ENCODE peak calls at places on chromosome 22, in ten cellular contexts. C, N, O, G, K, Z, M, X, I and U are unnamed samples. For H3K9me3, the result is how much of the 10 kb centered on the place peaks cover.

GRCh38 chr22:45548991-45549736 is 46.5 kb downstream of the FBLN1 start:
- DNase-seq in C (no peak), N (peak), O (peak), G (no peak), K (peak), Z (peak), M (no peak), X (peak), I (no peak), U (peak)

GRCh38 chr22:36395061-36395849 is 7.5 kb upstream of the MYH9 start:
- DNase-seq in C (no peak), N (peak), O (no peak), G (no peak), K (no peak), Z (no peak), M (no peak), X (no peak), I (no peak), U (no peak)

GRCh38 chr22:22201185-22201924 is 43.2 kb upstream of the VPREB1 start:
- DNase-seq in C (no peak), N (no peak), O (peak), G (no peak), K (no peak), Z (no peak), M (peak), X (no peak), I (no peak), U (no peak)

GRCh38 chr22:45240810-45241631 is at the start of gene KIAA0930:
- DNase-seq in C (peak), N (peak), O (peak), G (peak), K (peak), Z (peak), M (peak), X (peak), I (peak), U (peak)

GRCh38 chr22:40595497-40596234 is 40.9 kb downstream of the MRTFA start:
- DNase-seq in C (no peak), N (no peak), O (no peak), G (no peak), K (no peak), Z (no peak), M (no peak), X (no peak), I (no peak), U (no peak)

GRCh38 chr22:20650294-20651207 is 123.4 kb upstream of the SERPIND1 start:
- DNase-seq in C (no peak), N (no peak), O (no peak), G (no peak), K (no peak), Z (no peak), M (no peak), X (no peak), I (peak), U (no peak)

GRCh38 chr22:17910561-17911311 is 113.6 kb downstream of the MICAL3 start:
- DNase-seq in C (peak), N (peak), O (peak), G (peak), K (peak), Z (peak), M (peak), X (peak), I (peak), U (peak)

GRCh38 chr22:17880468-17880867 is 106.2 kb upstream of the BID start:
- DNase-seq in C (no peak), N (no peak), O (no peak), G (no peak), K (no peak), Z (no peak), M (no peak), X (no peak), I (no peak), U (no peak)

GRCh38 chr22:17951315-17951714 is 73.0 kb downstream of the MICAL3 start:
- DNase-seq in C (no peak), N (no peak), O (no peak), G (no peak), K (no peak), Z (no peak), M (no peak), X (no peak), I (no peak), U (no peak)

GRCh38 chr22:32502346-32502745 is 27.7 kb downstream of the FBXO7 start:
- DNase-seq in C (no peak), N (no peak), O (no peak), G (no peak), K (no peak), Z (no peak), M (no peak), X (no peak), I (no peak), U (no peak)

GRCh38 chr22:33126881-33127280 is 68.7 kb upstream of the SYN3 start:
- DNase-seq in C (no peak), N (no peak), O (no peak), G (no peak), K (no peak), Z (no peak), M (no peak), X (no peak), I (no peak), U (no peak)

GRCh38 chr22:26769663-26770062 is 112.3 kb downstream of the MIAT start:
- DNase-seq in C (no peak), N (no peak), O (no peak), G (no peak), K (no peak), Z (no peak), M (no peak), X (no peak), I (no peak), U (no peak)

GRCh38 chr22:44450503-44450902 is 47.5 kb downstream of the RTL6 start:
- DNase-seq in C (no peak), N (no peak), O (no peak), G (no peak), K (no peak), Z (no peak), M (no peak), X (no peak), I (no peak), U (no peak)

GRCh38 chr22:36470994-36471331 is 10.5 kb downstream of the TXN2 start:
- DNase-seq in C (no peak), N (no peak), O (peak), G (no peak), K (no peak), Z (peak), M (no peak), X (no peak), I (no peak), U (no peak)

GRCh38 chr22:24535348-24535747 is 19.6 kb downstream of the GUCD1 start:
- DNase-seq in C (no peak), N (no peak), O (no peak), G (no peak), K (no peak), Z (no peak), M (no peak), X (no peak), I (no peak), U (no peak)

GRCh38 chr22:37285937-37286336 is 3.6 kb downstream of the CYTH4 start:
- DNase-seq in C (no peak), N (no peak), O (no peak), G (no peak), K (no peak), Z (no peak), M (no peak), X (no peak), I (no peak), U (no peak)

GRCh38 chr22:19641254-19641982 is 72.9 kb upstream of the SEPTIN5 start:
- DNase-seq in C (peak), N (no peak), O (no peak), G (no peak), K (no peak), Z (no peak), M (no peak), X (no peak), I (peak), U (no peak)

GRCh38 chr22:22348127-22348814 is 103.7 kb downstream of the VPREB1 start:
- DNase-seq in C (no peak), N (no peak), O (no peak), G (no peak), K (no peak), Z (no peak), M (no peak), X (no peak), I (peak), U (no peak)

GRCh38 chr22:37079158-37079557 is 27.6 kb downstream of the KCTD17 start:
- DNase-seq in C (no peak), N (no peak), O (no peak), G (no peak), K (no peak), Z (no peak), M (no peak), X (no peak), I (no peak), U (no peak)

GRCh38 chr22:24099661-24100060 is 81.6 kb upstream of the SUSD2 start:
- DNase-seq in C (no peak), N (no peak), O (peak), G (no peak), K (no peak), Z (no peak), M (no peak), X (no peak), I (no peak), U (no peak)

GRCh38 chr22:27456696-27457503 is 344.7 kb downstream of the MN1 start:
- DNase-seq in C (no peak), N (no peak), O (no peak), G (no peak), K (no peak), Z (no peak), M (no peak), X (no peak), I (no peak), U (no peak)

GRCh38 chr22:27329471-27329870 is 472.1 kb downstream of the MN1 start:
- DNase-seq in C (no peak), N (no peak), O (no peak), G (no peak), K (no peak), Z (no peak), M (no peak), X (no peak), I (no peak), U (no peak)

GRCh38 chr22:19178065-19178658 is 374 bp downstream of the SLC25A1 start:
- DNase-seq in C (peak), N (no peak), O (peak), G (peak), K (no peak), Z (peak), M (peak), X (no peak), I (peak), U (no peak)

GRCh38 chr22:19469421-19469820 is 9.6 kb downstream of the UFD1 start:
- DNase-seq in C (no peak), N (no peak), O (no peak), G (no peak), K (no peak), Z (no peak), M (no peak), X (no peak), I (no peak), U (no peak)

GRCh38 chr22:40076702-40077645 is 82.2 kb downstream of the FAM83F start:
- DNase-seq in C (no peak), N (no peak), O (no peak), G (no peak), K (no peak), Z (no peak), M (no peak), X (no peak), I (no peak), U (no peak)

GRCh38 chr22:44618400-44618799 is 83.6 kb upstream of the PRR5 start:
- DNase-seq in C (no peak), N (no peak), O (no peak), G (no peak), K (no peak), Z (no peak), M (no peak), X (no peak), I (no peak), U (no peak)

GRCh38 chr22:29200901-29201300 is 4.8 kb upstream of the EMID1 start:
- DNase-seq in C (no peak), N (no peak), O (no peak), G (no peak), K (no peak), Z (no peak), M (no peak), X (no peak), I (no peak), U (no peak)

GRCh38 chr22:28812491-28812890 is 12.1 kb upstream of the XBP1 start:
- DNase-seq in C (no peak), N (no peak), O (no peak), G (no peak), K (no peak), Z (no peak), M (no peak), X (no peak), I (no peak), U (no peak)

GRCh38 chr22:35486116-35486631 is 54.5 kb upstream of the RASD2 start:
- DNase-seq in C (no peak), N (no peak), O (no peak), G (no peak), K (no peak), Z (no peak), M (no peak), X (no peak), I (no peak), U (no peak)

GRCh38 chr22:24990344-24990905 is 37.9 kb downstream of the KIAA1671 start:
- DNase-seq in C (no peak), N (no peak), O (no peak), G (no peak), K (no peak), Z (no peak), M (no peak), X (no peak), I (no peak), U (no peak)

GRCh38 chr22:26431151-26431995 is 2.3 kb downstream of the ASPHD2 start:
- DNase-seq in C (no peak), N (no peak), O (no peak), G (no peak), K (no peak), Z (no peak), M (no peak), X (no peak), I (no peak), U (no peak)

GRCh38 chr22:21734540-21735197 is 925 bp downstream of the YPEL1 start:
- DNase-seq in C (no peak), N (no peak), O (no peak), G (no peak), K (no peak), Z (no peak), M (no peak), X (no peak), I (no peak), U (no peak)

GRCh38 chr22:33656808-33657628 is 263.3 kb downstream of the LARGE1 start:
- DNase-seq in C (no peak), N (no peak), O (no peak), G (no peak), K (peak), Z (peak), M (no peak), X (no peak), I (no peak), U (no peak)

GRCh38 chr22:23553438-23553837 is 26.7 kb downstream of the IGLL1 start:
- DNase-seq in C (no peak), N (no peak), O (no peak), G (no peak), K (no peak), Z (no peak), M (no peak), X (no peak), I (no peak), U (no peak)

GRCh38 chr22:46025225-46025972 is 48.4 kb upstream of the WNT7B start:
- DNase-seq in C (peak), N (no peak), O (peak), G (no peak), K (peak), Z (peak), M (no peak), X (no peak), I (no peak), U (no peak)

GRCh38 chr22:29269230-29269604 is 1.1 kb downstream of the EWSR1 start:
- DNase-seq in C (no peak), N (no peak), O (no peak), G (no peak), K (peak), Z (no peak), M (no peak), X (no peak), I (no peak), U (no peak)

GRCh38 chr22:20239063-20239950 is 28.8 kb downstream of the RTN4R start:
- DNase-seq in C (no peak), N (no peak), O (no peak), G (peak), K (peak), Z (peak), M (no peak), X (no peak), I (no peak), U (no peak)

GRCh38 chr22:44451016-44451415 is 47.0 kb downstream of the RTL6 start:
- DNase-seq in C (no peak), N (no peak), O (no peak), G (no peak), K (no peak), Z (no peak), M (no peak), X (no peak), I (no peak), U (no peak)

DNA sequence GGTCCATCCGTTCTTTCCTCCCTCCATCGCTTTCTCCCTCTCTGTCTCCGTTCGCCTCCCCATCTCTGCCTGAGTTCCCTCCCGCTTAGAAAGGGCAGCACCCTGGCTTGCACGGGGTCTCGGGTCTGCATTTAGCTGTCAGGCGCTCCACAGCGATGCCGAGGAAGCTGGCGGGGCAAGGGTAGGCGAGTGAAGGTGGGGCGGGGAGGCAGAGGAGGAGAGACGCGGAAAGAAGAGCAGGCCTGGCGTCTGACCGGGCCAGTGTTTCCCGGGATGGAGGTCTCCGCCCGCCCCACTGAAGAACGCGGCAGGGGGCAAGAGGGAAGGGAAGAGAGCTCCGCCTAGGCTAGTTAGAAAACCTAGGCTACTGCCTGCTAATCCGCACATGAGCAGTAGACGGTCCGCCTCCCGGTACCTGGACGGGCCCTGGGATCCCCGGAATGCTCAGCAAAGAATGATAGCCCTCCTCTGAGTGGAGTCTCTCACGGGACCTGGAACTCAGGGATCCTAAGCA is 3922.5 kb upstream of the OR11H1 start:
- DNase-seq in C (no peak), N (no peak), O (no peak), G (no peak), K (peak), Z (no peak), M (no peak), X (no peak), I (no peak), U (no peak)
- H3K9me3 ChIP-seq in C (under half), N (under half), O (under half), G (under half), K (under half), Z (under half), M (under half), X (under half), I (under half), U (under half)

GRCh38 chr22:41598081-41598480 is 8.4 kb upstream of the PMM1 start:
- DNase-seq in C (no peak), N (no peak), O (no peak), G (no peak), K (no peak), Z (no peak), M (peak), X (no peak), I (no peak), U (no peak)

GRCh38 chr22:41598891-41599635 is 9.4 kb upstream of the PMM1 start:
- DNase-seq in C (no peak), N (no peak), O (no peak), G (no peak), K (no peak), Z (no peak), M (no peak), X (no peak), I (no peak), U (no peak)

GRCh38 chr22:41595703-41596102 is 6.1 kb upstream of the PMM1 start:
- DNase-seq in C (no peak), N (no peak), O (no peak), G (no peak), K (no peak), Z (no peak), M (no peak), X (no peak), I (no peak), U (no peak)

GRCh38 chr22:41597635-41597953 is 8.0 kb upstream of the PMM1 start:
- DNase-seq in C (no peak), N (no peak), O (no peak), G (no peak), K (no peak), Z (no peak), M (no peak), X (no peak), I (no peak), U (no peak)

GRCh38 chr22:41596776-41597634 is 7.4 kb upstream of the PMM1 start:
- DNase-seq in C (peak), N (peak), O (peak), G (peak), K (peak), Z (no peak), M (peak), X (peak), I (peak), U (peak)
- TF ChIP-seq CTCF in C (peak), N (no peak), O (peak), G (peak), K (peak), Z (peak), M (peak), X (peak), I (peak), U (peak)

DNA sequence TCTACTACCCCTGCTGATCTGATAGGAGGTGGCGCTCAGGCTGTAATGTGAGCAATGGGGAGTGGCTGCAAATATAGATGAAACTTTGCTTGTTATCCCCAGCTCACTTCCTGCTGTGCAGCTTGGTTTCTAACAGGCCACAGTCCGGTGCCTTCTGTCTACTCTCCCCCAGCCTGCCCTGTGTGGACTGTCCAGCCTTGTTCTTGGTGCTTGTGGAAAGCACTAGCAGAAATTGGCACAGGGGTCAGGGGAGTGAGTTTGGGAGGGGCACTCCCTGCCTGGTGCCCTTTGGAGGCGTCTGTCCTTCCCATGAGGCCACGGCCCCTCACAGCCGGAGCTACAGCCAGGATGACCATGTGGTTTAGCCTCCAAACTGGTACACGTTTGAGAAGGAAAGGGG is 14.3 kb downstream of the MOV10L1 start:
- DNase-seq in C (no peak), N (no peak), O (no peak), G (no peak), K (no peak), Z (no peak), M (no peak), X (no peak), I (no peak), U (no peak)
- TF ChIP-seq POLR2A in C (no peak), N (no peak), O (no peak), G (no peak), K (no peak), Z (no peak), M (no peak), X (no peak), I (no peak), U (no peak)

GRCh38 chr22:47544696-47545095 is 782.2 kb downstream of the TBC1D22A start:
- DNase-seq in C (no peak), N (no peak), O (no peak), G (no peak), K (no peak), Z (no peak), M (no peak), X (no peak), I (no peak), U (no peak)
- H3K9me3 ChIP-seq in C (under half), N (under half), O (under half), G (under half), K (under half), Z (under half), M (under half), X (under half), I (under half), U (under half)

GRCh38 chr22:30425616-30426394 is at the start of gene MTFP1:
- DNase-seq in C (peak), N (peak), O (peak), G (peak), K (peak), Z (peak), M (peak), X (peak), I (peak), U (peak)
- TF ChIP-seq CTCF in C (no peak), N (no peak), O (no peak), G (no peak), K (no peak), Z (no peak), M (no peak), X (no peak), I (peak), U (no peak)

DNA sequence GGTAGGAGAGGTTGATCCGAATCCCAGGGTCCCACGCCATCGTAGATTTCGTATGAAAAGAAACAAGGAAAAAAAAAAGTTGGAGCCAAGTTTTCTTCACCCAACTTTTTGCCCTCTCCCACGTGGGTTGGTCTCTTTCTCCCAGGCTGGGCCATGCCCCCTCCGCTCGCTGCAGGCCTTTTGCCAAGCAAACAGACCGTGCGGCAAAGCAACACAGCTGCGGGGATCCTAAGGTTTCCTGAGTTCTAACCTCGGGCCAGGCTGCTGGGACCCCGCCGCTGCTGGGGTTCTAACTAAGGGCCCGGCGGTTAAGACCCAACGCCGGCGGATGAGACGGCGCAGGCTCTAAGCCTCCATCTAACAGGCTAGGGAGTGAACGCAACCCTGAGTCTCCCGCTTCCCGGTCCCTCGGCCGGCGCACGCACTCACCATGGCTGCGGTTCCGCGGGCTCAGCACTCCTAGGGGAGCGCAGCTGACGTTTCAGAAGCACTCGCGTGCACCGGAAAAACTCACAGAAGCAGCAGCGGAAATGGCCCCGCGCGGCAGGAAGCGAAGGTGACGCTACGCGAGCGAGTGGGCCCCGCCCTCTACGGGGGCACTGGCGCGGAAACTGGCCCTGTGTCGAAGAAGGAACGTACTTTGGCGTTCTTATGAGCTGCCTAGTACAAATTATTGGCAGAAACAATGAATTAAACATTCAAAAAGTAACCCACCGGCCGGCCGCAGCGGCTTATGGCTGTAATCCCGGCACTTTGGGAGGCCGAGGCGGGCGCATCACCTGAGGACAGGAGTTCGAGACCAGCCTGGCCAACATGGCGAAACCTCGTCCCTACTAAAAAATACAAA is at the start of gene SNU13:
- DNase-seq in C (peak), N (peak), O (peak), G (peak), K (peak), Z (peak), M (peak), X (peak), I (peak), U (peak)
- TF ChIP-seq POLR2A in C (peak), N (peak), O (peak), G (peak), K (peak), Z (peak), M (no peak), X (peak), I (peak), U (peak)